ENCODE peak calls at places on chromosomes 6 and 20, in ten cellular contexts. One of them, this sample, is unnamed.

GRCh38 chr6:69835414-69836179 is 30.8 kb upstream of the COL19A1 start:
- DNase-seq in neural progenitor cell: peak; percentile 68
- DNase-seq in CD8-positive, alpha-beta memory T cell: no peak
- DNase-seq in transverse colon: no peak
- DNase-seq in A549: peak; percentile 3
- DNase-seq in substantia nigra: no peak
- DNase-seq in heart left ventricle: no peak
- DNase-seq in H9: no peak
- DNase-seq in effector memory CD4-positive, alpha-beta T cell: no peak
- DNase-seq in endothelial cell of umbilical vein: peak; percentile 59
- DNase-seq in this sample: peak; percentile 14

GRCh38 chr6:53929340-53930120 is 134.7 kb downstream of the LRRC1 start:
- DNase-seq in neural progenitor cell: no peak
- DNase-seq in CD8-positive, alpha-beta memory T cell: no peak
- DNase-seq in transverse colon: no peak
- DNase-seq in A549: no peak
- DNase-seq in substantia nigra: no peak
- DNase-seq in heart left ventricle: no peak
- DNase-seq in H9: no peak
- DNase-seq in effector memory CD4-positive, alpha-beta T cell: no peak
- DNase-seq in endothelial cell of umbilical vein: no peak
- DNase-seq in this sample: no peak

GRCh38 chr6:37840940-37841300 is 21.4 kb downstream of the ZFAND3 start:
- DNase-seq in neural progenitor cell: no peak
- DNase-seq in CD8-positive, alpha-beta memory T cell: no peak
- DNase-seq in transverse colon: no peak
- DNase-seq in A549: no peak
- DNase-seq in substantia nigra: no peak
- DNase-seq in heart left ventricle: no peak
- DNase-seq in H9: no peak
- DNase-seq in effector memory CD4-positive, alpha-beta T cell: no peak
- DNase-seq in endothelial cell of umbilical vein: no peak
- DNase-seq in this sample: no peak

GRCh38 chr6:143998686-143999085 is 9.4 kb downstream of the PLAGL1 start:
- DNase-seq in neural progenitor cell: no peak
- DNase-seq in CD8-positive, alpha-beta memory T cell: no peak
- DNase-seq in transverse colon: no peak
- DNase-seq in A549: no peak
- DNase-seq in substantia nigra: no peak
- DNase-seq in heart left ventricle: no peak
- DNase-seq in H9: no peak
- DNase-seq in effector memory CD4-positive, alpha-beta T cell: no peak
- DNase-seq in endothelial cell of umbilical vein: no peak
- DNase-seq in this sample: no peak

GRCh38 chr20:47113362-47114118 is 218.9 kb downstream of the EYA2 start:
- DNase-seq in neural progenitor cell: no peak
- DNase-seq in CD8-positive, alpha-beta memory T cell: no peak
- DNase-seq in transverse colon: no peak
- DNase-seq in A549: no peak
- DNase-seq in substantia nigra: no peak
- DNase-seq in heart left ventricle: no peak
- DNase-seq in H9: no peak
- DNase-seq in effector memory CD4-positive, alpha-beta T cell: no peak
- DNase-seq in endothelial cell of umbilical vein: no peak
- DNase-seq in this sample: no peak

GRCh38 chr6:70257874-70258273 is 45.0 kb downstream of the COL9A1 start:
- DNase-seq in neural progenitor cell: no peak
- DNase-seq in CD8-positive, alpha-beta memory T cell: no peak
- DNase-seq in transverse colon: no peak
- DNase-seq in A549: no peak
- DNase-seq in substantia nigra: no peak
- DNase-seq in heart left ventricle: no peak
- DNase-seq in H9: no peak
- DNase-seq in effector memory CD4-positive, alpha-beta T cell: no peak
- DNase-seq in endothelial cell of umbilical vein: no peak
- DNase-seq in this sample: no peak

GRCh38 chr20:59305898-59306640 is 5.7 kb downstream of the EDN3 start:
- DNase-seq in neural progenitor cell: no peak
- DNase-seq in CD8-positive, alpha-beta memory T cell: no peak
- DNase-seq in transverse colon: no peak
- DNase-seq in A549: no peak
- DNase-seq in substantia nigra: no peak
- DNase-seq in heart left ventricle: no peak
- DNase-seq in H9: no peak
- DNase-seq in effector memory CD4-positive, alpha-beta T cell: no peak
- DNase-seq in endothelial cell of umbilical vein: no peak
- DNase-seq in this sample: no peak

GRCh38 chr6:113684382-113684901 is 172.7 kb upstream of the MARCKS start:
- DNase-seq in neural progenitor cell: no peak
- DNase-seq in CD8-positive, alpha-beta memory T cell: no peak
- DNase-seq in transverse colon: no peak
- DNase-seq in A549: no peak
- DNase-seq in substantia nigra: no peak
- DNase-seq in heart left ventricle: no peak
- DNase-seq in H9: no peak
- DNase-seq in effector memory CD4-positive, alpha-beta T cell: no peak
- DNase-seq in endothelial cell of umbilical vein: peak; percentile 58
- DNase-seq in this sample: peak; percentile 92

GRCh38 chr20:47276856-47277541 is 79.5 kb downstream of the ZMYND8 start:
- DNase-seq in neural progenitor cell: no peak
- DNase-seq in CD8-positive, alpha-beta memory T cell: no peak
- DNase-seq in transverse colon: no peak
- DNase-seq in A549: no peak
- DNase-seq in substantia nigra: no peak
- DNase-seq in heart left ventricle: peak; percentile 80
- DNase-seq in H9: no peak
- DNase-seq in effector memory CD4-positive, alpha-beta T cell: no peak
- DNase-seq in endothelial cell of umbilical vein: peak; percentile 43
- DNase-seq in this sample: no peak

GRCh38 chr20:8670900-8671229 is 398.0 kb upstream of the PLCB4 start:
- DNase-seq in neural progenitor cell: no peak
- DNase-seq in CD8-positive, alpha-beta memory T cell: no peak
- DNase-seq in transverse colon: no peak
- DNase-seq in A549: no peak
- DNase-seq in substantia nigra: no peak
- DNase-seq in heart left ventricle: no peak
- DNase-seq in H9: no peak
- DNase-seq in effector memory CD4-positive, alpha-beta T cell: no peak
- DNase-seq in endothelial cell of umbilical vein: no peak
- DNase-seq in this sample: no peak

GRCh38 chr6:127458817-127459216 is 372 bp downstream of the KIAA0408 start:
- DNase-seq in neural progenitor cell: peak; percentile 2
- DNase-seq in CD8-positive, alpha-beta memory T cell: no peak
- DNase-seq in transverse colon: no peak
- DNase-seq in A549: no peak
- DNase-seq in substantia nigra: no peak
- DNase-seq in heart left ventricle: peak; percentile 60
- DNase-seq in H9: no peak
- DNase-seq in effector memory CD4-positive, alpha-beta T cell: no peak
- DNase-seq in endothelial cell of umbilical vein: no peak
- DNase-seq in this sample: no peak

GRCh38 chr6:169454204-169454871 is 200.7 kb upstream of the THBS2 start:
- DNase-seq in neural progenitor cell: no peak
- DNase-seq in CD8-positive, alpha-beta memory T cell: no peak
- DNase-seq in transverse colon: no peak
- DNase-seq in A549: no peak
- DNase-seq in substantia nigra: no peak
- DNase-seq in heart left ventricle: no peak
- DNase-seq in H9: no peak
- DNase-seq in effector memory CD4-positive, alpha-beta T cell: no peak
- DNase-seq in endothelial cell of umbilical vein: no peak
- DNase-seq in this sample: no peak

GRCh38 chr6:124223596-124223995 is 419.9 kb downstream of the NKAIN2 start:
- DNase-seq in neural progenitor cell: no peak
- DNase-seq in CD8-positive, alpha-beta memory T cell: no peak
- DNase-seq in transverse colon: no peak
- DNase-seq in A549: no peak
- DNase-seq in substantia nigra: no peak
- DNase-seq in heart left ventricle: no peak
- DNase-seq in H9: no peak
- DNase-seq in effector memory CD4-positive, alpha-beta T cell: no peak
- DNase-seq in endothelial cell of umbilical vein: no peak
- DNase-seq in this sample: no peak
- H3K27ac ChIP-seq in neural progenitor cell: no peak overlapping the region
- H3K27ac ChIP-seq in CD8-positive, alpha-beta memory T cell: no peak overlapping the region
- H3K27ac ChIP-seq in transverse colon: no peak overlapping the region
- H3K27ac ChIP-seq in A549: no peak overlapping the region
- H3K27ac ChIP-seq in substantia nigra: no peak overlapping the region
- H3K27ac ChIP-seq in heart left ventricle: no peak overlapping the region
- H3K27ac ChIP-seq in H9: no peak overlapping the region
- H3K27ac ChIP-seq in effector memory CD4-positive, alpha-beta T cell: no peak overlapping the region
- H3K27ac ChIP-seq in endothelial cell of umbilical vein: no peak overlapping the region
- H3K27ac ChIP-seq in this sample: peak overlapping the region; percentile 31

DNA sequence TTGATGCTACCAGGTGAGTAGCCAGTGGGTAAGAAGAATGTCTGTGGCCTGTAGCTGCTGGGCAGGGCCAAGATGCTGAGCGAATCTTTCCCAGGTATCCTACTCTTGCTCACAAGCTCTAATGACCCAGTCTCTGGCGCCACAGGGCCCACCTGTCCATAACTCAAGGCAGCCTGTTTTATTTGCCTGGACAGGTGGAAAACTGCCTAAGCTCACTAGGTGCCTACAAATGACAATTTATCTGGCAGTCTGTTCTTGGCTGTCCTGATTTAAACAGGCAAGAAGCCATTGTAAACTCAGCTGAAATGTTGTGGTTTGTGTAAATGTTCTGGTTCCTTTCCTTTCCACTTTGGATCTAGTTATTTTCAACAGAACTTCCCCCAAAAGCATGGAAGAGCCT is 113.3 kb downstream of the TCP11 start:
- DNase-seq in neural progenitor cell: no peak
- DNase-seq in CD8-positive, alpha-beta memory T cell: no peak
- DNase-seq in transverse colon: no peak
- DNase-seq in A549: no peak
- DNase-seq in substantia nigra: no peak
- DNase-seq in heart left ventricle: no peak
- DNase-seq in H9: no peak
- DNase-seq in effector memory CD4-positive, alpha-beta T cell: no peak
- DNase-seq in endothelial cell of umbilical vein: no peak
- DNase-seq in this sample: no peak
- H3K27ac ChIP-seq in neural progenitor cell: no peak overlapping the region
- H3K27ac ChIP-seq in CD8-positive, alpha-beta memory T cell: no peak overlapping the region
- H3K27ac ChIP-seq in transverse colon: peak overlapping the region; percentile 92
- H3K27ac ChIP-seq in A549: no peak overlapping the region
- H3K27ac ChIP-seq in substantia nigra: peak overlapping the region; percentile 47
- H3K27ac ChIP-seq in heart left ventricle: peak overlapping the region; percentile 42
- H3K27ac ChIP-seq in H9: no peak overlapping the region
- H3K27ac ChIP-seq in effector memory CD4-positive, alpha-beta T cell: no peak overlapping the region
- H3K27ac ChIP-seq in endothelial cell of umbilical vein: no peak overlapping the region
- H3K27ac ChIP-seq in this sample: no peak overlapping the region

DNA sequence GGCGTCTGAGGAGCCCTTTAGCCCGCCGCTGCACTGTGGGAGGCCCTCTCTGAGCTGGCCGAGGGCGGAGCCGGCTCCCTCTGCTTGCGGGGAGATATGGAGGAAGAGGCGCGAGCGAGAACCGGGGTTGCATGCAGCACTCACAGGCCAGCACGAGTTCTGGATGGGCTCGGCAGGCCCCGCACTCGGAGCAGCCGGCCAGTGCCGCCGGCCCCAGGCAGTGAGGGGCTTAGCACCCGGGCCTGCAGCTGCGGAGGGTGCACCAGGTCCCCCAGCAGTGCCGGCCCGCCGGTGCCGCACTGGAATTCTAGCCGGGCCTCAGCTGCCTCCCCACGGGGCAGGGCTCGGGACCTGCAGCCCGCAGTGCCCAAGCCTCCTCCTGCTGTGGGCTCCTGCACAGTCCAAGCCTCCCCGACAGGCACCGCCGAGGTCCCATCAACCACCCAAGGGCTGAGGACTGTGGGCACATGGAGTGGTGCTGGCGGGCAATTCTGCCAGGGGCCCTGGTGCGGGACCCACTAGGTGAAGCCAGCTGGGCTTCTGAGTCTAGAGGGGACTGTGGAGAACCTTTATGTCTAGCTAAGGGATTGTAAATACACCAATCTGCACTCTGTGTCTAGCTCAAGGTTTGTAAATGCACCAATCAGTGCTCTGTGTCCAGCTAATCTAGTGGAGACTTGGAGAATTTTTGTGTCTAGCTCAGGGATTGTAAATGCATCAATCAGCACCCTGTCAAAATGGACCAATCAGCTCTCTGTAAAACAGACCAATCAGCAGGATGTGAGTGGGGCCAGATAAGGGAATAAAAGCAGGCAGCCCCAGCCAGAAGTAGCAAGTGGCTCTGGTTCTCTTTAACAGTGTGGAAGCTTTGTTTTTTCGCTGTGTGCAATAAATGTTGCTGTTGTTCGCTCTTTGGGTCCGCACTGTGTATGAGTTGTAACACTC is 329.7 kb upstream of the JARID2 start:
- DNase-seq in neural progenitor cell: no peak
- DNase-seq in CD8-positive, alpha-beta memory T cell: no peak
- DNase-seq in transverse colon: no peak
- DNase-seq in A549: no peak
- DNase-seq in substantia nigra: no peak
- DNase-seq in heart left ventricle: no peak
- DNase-seq in H9: no peak
- DNase-seq in effector memory CD4-positive, alpha-beta T cell: no peak
- DNase-seq in endothelial cell of umbilical vein: no peak
- DNase-seq in this sample: no peak
- H3K27ac ChIP-seq in neural progenitor cell: no peak overlapping the region
- H3K27ac ChIP-seq in CD8-positive, alpha-beta memory T cell: no peak overlapping the region
- H3K27ac ChIP-seq in transverse colon: no peak overlapping the region
- H3K27ac ChIP-seq in A549: no peak overlapping the region
- H3K27ac ChIP-seq in substantia nigra: no peak overlapping the region
- H3K27ac ChIP-seq in heart left ventricle: no peak overlapping the region
- H3K27ac ChIP-seq in H9: no peak overlapping the region
- H3K27ac ChIP-seq in effector memory CD4-positive, alpha-beta T cell: no peak overlapping the region
- H3K27ac ChIP-seq in endothelial cell of umbilical vein: no peak overlapping the region
- H3K27ac ChIP-seq in this sample: no peak overlapping the region

GRCh38 chr20:35277127-35277526 is 795 bp downstream of the MMP24OS start:
- DNase-seq in neural progenitor cell: no peak
- DNase-seq in CD8-positive, alpha-beta memory T cell: no peak
- DNase-seq in transverse colon: no peak
- DNase-seq in A549: no peak
- DNase-seq in substantia nigra: no peak
- DNase-seq in heart left ventricle: no peak
- DNase-seq in H9: no peak
- DNase-seq in effector memory CD4-positive, alpha-beta T cell: no peak
- DNase-seq in endothelial cell of umbilical vein: no peak
- DNase-seq in this sample: no peak

GRCh38 chr20:35275741-35276251 is 2.1 kb downstream of the MMP24OS start:
- DNase-seq in neural progenitor cell: no peak
- DNase-seq in CD8-positive, alpha-beta memory T cell: no peak
- DNase-seq in transverse colon: no peak
- DNase-seq in A549: no peak
- DNase-seq in substantia nigra: no peak
- DNase-seq in heart left ventricle: no peak
- DNase-seq in H9: no peak
- DNase-seq in effector memory CD4-positive, alpha-beta T cell: no peak
- DNase-seq in endothelial cell of umbilical vein: no peak
- DNase-seq in this sample: no peak

GRCh38 chr20:35277531-35278395 is at the start of gene MMP24OS:
- DNase-seq in neural progenitor cell: peak; percentile 97
- DNase-seq in CD8-positive, alpha-beta memory T cell: peak; percentile 91
- DNase-seq in transverse colon: peak; percentile 94
- DNase-seq in A549: peak; percentile 84
- DNase-seq in substantia nigra: peak; percentile 81
- DNase-seq in heart left ventricle: peak; percentile 95
- DNase-seq in H9: peak; percentile 94
- DNase-seq in effector memory CD4-positive, alpha-beta T cell: peak; percentile 86
- DNase-seq in endothelial cell of umbilical vein: peak; percentile 77
- DNase-seq in this sample: no peak

GRCh38 chr20:35274172-35275092 is 3.5 kb downstream of the MMP24OS start:
- DNase-seq in neural progenitor cell: no peak
- DNase-seq in CD8-positive, alpha-beta memory T cell: no peak
- DNase-seq in transverse colon: no peak
- DNase-seq in A549: no peak
- DNase-seq in substantia nigra: no peak
- DNase-seq in heart left ventricle: no peak
- DNase-seq in H9: no peak
- DNase-seq in effector memory CD4-positive, alpha-beta T cell: no peak
- DNase-seq in endothelial cell of umbilical vein: no peak
- DNase-seq in this sample: no peak

GRCh38 chr20:35276408-35276807 is 1.5 kb downstream of the MMP24OS start:
- DNase-seq in neural progenitor cell: no peak
- DNase-seq in CD8-positive, alpha-beta memory T cell: no peak
- DNase-seq in transverse colon: no peak
- DNase-seq in A549: no peak
- DNase-seq in substantia nigra: no peak
- DNase-seq in heart left ventricle: no peak
- DNase-seq in H9: no peak
- DNase-seq in effector memory CD4-positive, alpha-beta T cell: no peak
- DNase-seq in endothelial cell of umbilical vein: no peak
- DNase-seq in this sample: no peak
- H3K27ac ChIP-seq in neural progenitor cell: no peak overlapping the region
- H3K27ac ChIP-seq in CD8-positive, alpha-beta memory T cell: peak overlapping the region; percentile 94
- H3K27ac ChIP-seq in transverse colon: peak overlapping the region; percentile 100
- H3K27ac ChIP-seq in A549: peak overlapping the region; percentile 98
- H3K27ac ChIP-seq in substantia nigra: no peak overlapping the region
- H3K27ac ChIP-seq in heart left ventricle: peak overlapping the region; percentile 99
- H3K27ac ChIP-seq in H9: no peak overlapping the region
- H3K27ac ChIP-seq in effector memory CD4-positive, alpha-beta T cell: peak overlapping the region; percentile 83
- H3K27ac ChIP-seq in endothelial cell of umbilical vein: peak overlapping the region; percentile 89
- H3K27ac ChIP-seq in this sample: peak overlapping the region; percentile 98

This sample was measured in epithelial cell of prostate.